ENCODE peak calls at places on chromosomes 7 and 10, in six cellular contexts. One of them, this sample, is unnamed.

GRCh38 chr10:77925410-77925794 is 1.2 kb downstream of the DLG5 start:
- DNase-seq in RPMI8226: no peak
- DNase-seq in HT-29: peak
- DNase-seq in PC-9: no peak
- DNase-seq in osteocyte: no peak
- DNase-seq in stomach: no peak
- DNase-seq in this sample: no peak

GRCh38 chr7:36999851-37000480 is 275.7 kb upstream of the AOAH start:
- DNase-seq in RPMI8226: no peak
- DNase-seq in HT-29: no peak
- DNase-seq in PC-9: no peak
- DNase-seq in osteocyte: no peak
- DNase-seq in stomach: no peak
- DNase-seq in this sample: no peak

GRCh38 chr7:91248996-91249395 is 15.2 kb upstream of the FZD1 start:
- DNase-seq in RPMI8226: no peak
- DNase-seq in HT-29: no peak
- DNase-seq in PC-9: no peak
- DNase-seq in osteocyte: no peak
- DNase-seq in stomach: no peak
- DNase-seq in this sample: no peak

GRCh38 chr7:30979027-30979426 is 15.3 kb downstream of the GHRHR start:
- DNase-seq in RPMI8226: no peak
- DNase-seq in HT-29: no peak
- DNase-seq in PC-9: no peak
- DNase-seq in osteocyte: no peak
- DNase-seq in stomach: peak
- DNase-seq in this sample: no peak

GRCh38 chr7:2779086-2779485 is 65.0 kb downstream of the GNA12 start:
- DNase-seq in RPMI8226: no peak
- DNase-seq in HT-29: no peak
- DNase-seq in PC-9: no peak
- DNase-seq in osteocyte: no peak
- DNase-seq in stomach: no peak
- DNase-seq in this sample: no peak

GRCh38 chr10:125343118-125343752 is 182.9 kb upstream of the CTBP2 start:
- DNase-seq in RPMI8226: peak
- DNase-seq in HT-29: peak
- DNase-seq in PC-9: no peak
- DNase-seq in osteocyte: no peak
- DNase-seq in stomach: no peak
- DNase-seq in this sample: no peak

GRCh38 chr7:34488766-34489165 is 169.3 kb upstream of the NPSR1 start:
- DNase-seq in RPMI8226: no peak
- DNase-seq in HT-29: no peak
- DNase-seq in PC-9: no peak
- DNase-seq in osteocyte: no peak
- DNase-seq in stomach: no peak
- DNase-seq in this sample: no peak

GRCh38 chr7:140723002-140723401 is 26.5 kb downstream of the NDUFB2 start:
- DNase-seq in RPMI8226: no peak
- DNase-seq in HT-29: no peak
- DNase-seq in PC-9: no peak
- DNase-seq in osteocyte: no peak
- DNase-seq in stomach: no peak
- DNase-seq in this sample: no peak

GRCh38 chr7:140501941-140502340 is 22.6 kb upstream of the MKRN1 start:
- DNase-seq in RPMI8226: peak
- DNase-seq in HT-29: no peak
- DNase-seq in PC-9: no peak
- DNase-seq in osteocyte: no peak
- DNase-seq in stomach: peak
- DNase-seq in this sample: no peak

GRCh38 chr7:98521089-98521692 is 95.9 kb upstream of the NPTX2 start:
- DNase-seq in RPMI8226: no peak
- DNase-seq in HT-29: no peak
- DNase-seq in PC-9: no peak
- DNase-seq in osteocyte: no peak
- DNase-seq in stomach: no peak
- DNase-seq in this sample: no peak

GRCh38 chr10:91974960-91975359 is 51.4 kb downstream of the BTAF1 start:
- DNase-seq in RPMI8226: no peak
- DNase-seq in HT-29: no peak
- DNase-seq in PC-9: no peak
- DNase-seq in osteocyte: no peak
- DNase-seq in stomach: no peak
- DNase-seq in this sample: no peak

GRCh38 chr7:107643407-107643806 is 17.2 kb upstream of the SLC26A4 start:
- DNase-seq in RPMI8226: no peak
- DNase-seq in HT-29: no peak
- DNase-seq in PC-9: no peak
- DNase-seq in osteocyte: no peak
- DNase-seq in stomach: no peak
- DNase-seq in this sample: no peak

GRCh38 chr7:44796034-44796503 is 412 bp upstream of the PPIA start:
- DNase-seq in RPMI8226: peak
- DNase-seq in HT-29: peak
- DNase-seq in PC-9: no peak
- DNase-seq in osteocyte: peak
- DNase-seq in stomach: no peak
- DNase-seq in this sample: no peak

GRCh38 chr10:77518910-77519274 is 118.7 kb downstream of the KCNMA1 start:
- DNase-seq in RPMI8226: no peak
- DNase-seq in HT-29: no peak
- DNase-seq in PC-9: no peak
- DNase-seq in osteocyte: no peak
- DNase-seq in stomach: no peak
- DNase-seq in this sample: no peak

GRCh38 chr7:78970440-78970916 is 483.0 kb downstream of the MAGI2 start:
- DNase-seq in RPMI8226: no peak
- DNase-seq in HT-29: no peak
- DNase-seq in PC-9: no peak
- DNase-seq in osteocyte: no peak
- DNase-seq in stomach: no peak
- DNase-seq in this sample: no peak

GRCh38 chr10:15585303-15585715 is 134.4 kb downstream of the ITGA8 start:
- DNase-seq in RPMI8226: peak
- DNase-seq in HT-29: peak
- DNase-seq in PC-9: peak
- DNase-seq in osteocyte: peak
- DNase-seq in stomach: peak
- DNase-seq in this sample: no peak

GRCh38 chr10:43202657-43203490 is 64.0 kb downstream of the RASGEF1A start:
- DNase-seq in RPMI8226: no peak
- DNase-seq in HT-29: no peak
- DNase-seq in PC-9: peak
- DNase-seq in osteocyte: no peak
- DNase-seq in stomach: peak
- DNase-seq in this sample: no peak

GRCh38 chr10:50937230-50937907 is 51.9 kb upstream of the A1CF start:
- DNase-seq in RPMI8226: no peak
- DNase-seq in HT-29: peak
- DNase-seq in PC-9: no peak
- DNase-seq in osteocyte: no peak
- DNase-seq in stomach: no peak
- DNase-seq in this sample: no peak

GRCh38 chr10:117360016-117360415 is 15.2 kb downstream of the PDZD8 start:
- DNase-seq in RPMI8226: no peak
- DNase-seq in HT-29: no peak
- DNase-seq in PC-9: no peak
- DNase-seq in osteocyte: no peak
- DNase-seq in stomach: no peak
- DNase-seq in this sample: no peak

GRCh38 chr10:122375761-122376160 is 1.3 kb downstream of the PLEKHA1 start:
- DNase-seq in RPMI8226: no peak
- DNase-seq in HT-29: no peak
- DNase-seq in PC-9: no peak
- DNase-seq in osteocyte: no peak
- DNase-seq in stomach: no peak
- DNase-seq in this sample: no peak

GRCh38 chr7:41367967-41368882 is 334.7 kb downstream of the INHBA start:
- DNase-seq in RPMI8226: no peak
- DNase-seq in HT-29: no peak
- DNase-seq in PC-9: no peak
- DNase-seq in osteocyte: no peak
- DNase-seq in stomach: no peak
- DNase-seq in this sample: no peak

GRCh38 chr7:56175086-56175760 is 59.0 kb upstream of the NUPR2 start:
- DNase-seq in RPMI8226: no peak
- DNase-seq in HT-29: no peak
- DNase-seq in PC-9: no peak
- DNase-seq in osteocyte: no peak
- DNase-seq in stomach: peak
- DNase-seq in this sample: no peak

GRCh38 chr10:52217531-52217930 is 96.5 kb upstream of the DKK1 start:
- DNase-seq in RPMI8226: no peak
- DNase-seq in HT-29: no peak
- DNase-seq in PC-9: no peak
- DNase-seq in osteocyte: no peak
- DNase-seq in stomach: no peak
- DNase-seq in this sample: no peak

GRCh38 chr10:124708246-124708779 is 35.9 kb downstream of the FAM53B start:
- DNase-seq in RPMI8226: no peak
- DNase-seq in HT-29: no peak
- DNase-seq in PC-9: no peak
- DNase-seq in osteocyte: no peak
- DNase-seq in stomach: no peak
- DNase-seq in this sample: no peak

GRCh38 chr7:42350801-42351200 is 113.8 kb upstream of the GLI3 start:
- DNase-seq in RPMI8226: peak
- DNase-seq in HT-29: no peak
- DNase-seq in PC-9: no peak
- DNase-seq in osteocyte: no peak
- DNase-seq in stomach: no peak
- DNase-seq in this sample: no peak

GRCh38 chr7:135204271-135204872 is 7.0 kb downstream of the WDR91 start:
- DNase-seq in RPMI8226: no peak
- DNase-seq in HT-29: no peak
- DNase-seq in PC-9: no peak
- DNase-seq in osteocyte: no peak
- DNase-seq in stomach: no peak
- DNase-seq in this sample: no peak

GRCh38 chr10:43219848-43220247 is 47.0 kb downstream of the RASGEF1A start:
- DNase-seq in RPMI8226: no peak
- DNase-seq in HT-29: no peak
- DNase-seq in PC-9: no peak
- DNase-seq in osteocyte: no peak
- DNase-seq in stomach: no peak
- DNase-seq in this sample: no peak

GRCh38 chr7:156731651-156732050 is 91.1 kb downstream of the RNF32 start:
- DNase-seq in RPMI8226: no peak
- DNase-seq in HT-29: no peak
- DNase-seq in PC-9: no peak
- DNase-seq in osteocyte: no peak
- DNase-seq in stomach: no peak
- DNase-seq in this sample: no peak

GRCh38 chr10:31242902-31243301 is 76.1 kb upstream of the ZEB1 start:
- DNase-seq in RPMI8226: peak
- DNase-seq in HT-29: peak
- DNase-seq in PC-9: peak
- DNase-seq in osteocyte: no peak
- DNase-seq in stomach: no peak
- DNase-seq in this sample: peak

GRCh38 chr10:114523876-114524275 is 119.6 kb upstream of the AFAP1L2 start:
- DNase-seq in RPMI8226: peak
- DNase-seq in HT-29: no peak
- DNase-seq in PC-9: no peak
- DNase-seq in osteocyte: no peak
- DNase-seq in stomach: no peak
- DNase-seq in this sample: no peak

GRCh38 chr7:137970263-137970975 is 31.5 kb downstream of the CREB3L2 start:
- DNase-seq in RPMI8226: no peak
- DNase-seq in HT-29: no peak
- DNase-seq in PC-9: peak
- DNase-seq in osteocyte: no peak
- DNase-seq in stomach: peak
- DNase-seq in this sample: no peak

GRCh38 chr7:25009271-25009670 is 29.3 kb upstream of the OSBPL3 start:
- DNase-seq in RPMI8226: no peak
- DNase-seq in HT-29: no peak
- DNase-seq in PC-9: no peak
- DNase-seq in osteocyte: no peak
- DNase-seq in stomach: no peak
- DNase-seq in this sample: no peak

GRCh38 chr7:141660259-141660658 is 41.7 kb downstream of the DENND11 start:
- DNase-seq in RPMI8226: peak
- DNase-seq in HT-29: no peak
- DNase-seq in PC-9: no peak
- DNase-seq in osteocyte: no peak
- DNase-seq in stomach: no peak
- DNase-seq in this sample: no peak

GRCh38 chr7:30281791-30282190 is 2.6 kb upstream of the ZNRF2 start:
- DNase-seq in RPMI8226: no peak
- DNase-seq in HT-29: peak
- DNase-seq in PC-9: no peak
- DNase-seq in osteocyte: no peak
- DNase-seq in stomach: no peak
- DNase-seq in this sample: no peak

GRCh38 chr10:77781451-77782327 is 144.1 kb upstream of the KCNMA1 start:
- DNase-seq in RPMI8226: no peak
- DNase-seq in HT-29: no peak
- DNase-seq in PC-9: no peak
- DNase-seq in osteocyte: no peak
- DNase-seq in stomach: no peak
- DNase-seq in this sample: no peak

GRCh38 chr7:34806831-34807230 is 148.8 kb downstream of the NPSR1 start:
- DNase-seq in RPMI8226: no peak
- DNase-seq in HT-29: no peak
- DNase-seq in PC-9: no peak
- DNase-seq in osteocyte: no peak
- DNase-seq in stomach: no peak
- DNase-seq in this sample: no peak

GRCh38 chr7:122887848-122888247 is 1.6 kb upstream of the CADPS2 start:
- DNase-seq in RPMI8226: no peak
- DNase-seq in HT-29: no peak
- DNase-seq in PC-9: no peak
- DNase-seq in osteocyte: no peak
- DNase-seq in stomach: no peak
- DNase-seq in this sample: no peak

GRCh38 chr10:6423004-6423403 is 157.1 kb downstream of the PRKCQ start:
- DNase-seq in RPMI8226: no peak
- DNase-seq in HT-29: no peak
- DNase-seq in PC-9: no peak
- DNase-seq in osteocyte: no peak
- DNase-seq in stomach: no peak
- DNase-seq in this sample: no peak

GRCh38 chr7:81618400-81619014 is 151.3 kb downstream of the HGF start:
- DNase-seq in RPMI8226: no peak
- DNase-seq in HT-29: peak
- DNase-seq in PC-9: peak
- DNase-seq in osteocyte: no peak
- DNase-seq in stomach: no peak
- DNase-seq in this sample: no peak

This sample was measured in NK-92 treated with Interleukin-12 subunit alpha and Interleukin-12 subunit beta, amount 100 ng/mL, for 24 hours.